ENCODE peak calls at places on chromosomes 7 and 10, in nine cellular contexts. K, N, B, U, A, D, P, T and I are unnamed samples.

GRCh38 chr7:36395171-36395894 is 5.7 kb downstream of the ANLN start:
- DNase-seq in K (no peak), N (no peak), B (no peak), U (no peak), A (no peak), D (no peak), P (no peak), T (no peak), I (no peak)

GRCh38 chr10:103580422-103580821 is 86.9 kb downstream of the NEURL1 start:
- DNase-seq in K (peak; percentile 25), N (no peak), B (no peak), U (peak; percentile 34), A (no peak), D (no peak), P (no peak), T (no peak), I (no peak)

GRCh38 chr7:101299511-101300464 is 21.8 kb downstream of the IFT22 start:
- DNase-seq in K (no peak), N (no peak), B (no peak), U (no peak), A (peak; percentile 69), D (no peak), P (no peak), T (no peak), I (no peak)

GRCh38 chr7:6613706-6614105 is 1.7 kb upstream of the ZNF853 start:
- DNase-seq in K (no peak), N (no peak), B (no peak), U (no peak), A (no peak), D (no peak), P (no peak), T (no peak), I (no peak)

GRCh38 chr10:38093816-38094157 is 350 bp upstream of the ZNF37A start:
- DNase-seq in K (no peak), N (no peak), B (no peak), U (no peak), A (no peak), D (no peak), P (no peak), T (peak; percentile 5), I (no peak)

GRCh38 chr10:60135020-60135419 is 228.7 kb upstream of the CCDC6 start:
- DNase-seq in K (peak; percentile 80), N (no peak), B (no peak), U (no peak), A (no peak), D (no peak), P (no peak), T (no peak), I (no peak)

GRCh38 chr10:67785098-67785497 is 52.9 kb downstream of the DNAJC12 start:
- DNase-seq in K (no peak), N (no peak), B (no peak), U (no peak), A (no peak), D (no peak), P (no peak), T (no peak), I (no peak)

GRCh38 chr7:116258734-116259133 is 48.4 kb downstream of the TES start:
- DNase-seq in K (peak; percentile 73), N (no peak), B (peak; percentile 34), U (peak; percentile 28), A (no peak), D (peak; percentile 80), P (peak; percentile 30), T (no peak), I (no peak)

GRCh38 chr7:127674361-127674760 is 22.4 kb downstream of the SND1 start:
- DNase-seq in K (no peak), N (no peak), B (no peak), U (no peak), A (no peak), D (no peak), P (no peak), T (no peak), I (no peak)

GRCh38 chr10:113454341-113455061 is 98.4 kb upstream of the HABP2 start:
- DNase-seq in K (peak; percentile 32), N (no peak), B (peak; percentile 53), U (peak; percentile 74), A (no peak), D (peak; percentile 35), P (peak; percentile 44), T (no peak), I (no peak)

GRCh38 chr10:30433286-30433778 is 652 bp upstream of the MAP3K8 start:
- DNase-seq in K (peak; percentile 75), N (no peak), B (peak; percentile 57), U (peak; percentile 79), A (peak; percentile 85), D (peak; percentile 64), P (peak; percentile 23), T (no peak), I (peak; percentile 89)

GRCh38 chr10:98589007-98589406 is 142.3 kb upstream of the HPS1 start:
- DNase-seq in K (no peak), N (no peak), B (no peak), U (no peak), A (no peak), D (no peak), P (no peak), T (peak; percentile 35), I (no peak)

GRCh38 chr10:118666350-118666749 is 70.9 kb upstream of the PRLHR start:
- DNase-seq in K (no peak), N (no peak), B (no peak), U (no peak), A (no peak), D (no peak), P (no peak), T (no peak), I (no peak)

GRCh38 chr10:129963076-129963830 is 821 bp downstream of the EBF3 start:
- DNase-seq in K (no peak), N (no peak), B (no peak), U (no peak), A (peak; percentile 69), D (no peak), P (peak; percentile 54), T (no peak), I (peak; percentile 81)

GRCh38 chr10:9305018-9305655 is 1250.6 kb downstream of the GATA3 start:
- DNase-seq in K (peak; percentile 14), N (no peak), B (no peak), U (no peak), A (no peak), D (peak; percentile 32), P (no peak), T (no peak), I (no peak)
- TF ChIP-seq CTCF in K (no peak), N (peak; percentile 61), B (peak; percentile 69), U (no peak), A (peak; percentile 77), D (peak; percentile 43), P (no peak), T (peak; percentile 19), I (peak; percentile 54)

GRCh38 chr10:100355069-100355468 is 8.0 kb downstream of the SCD start:
- DNase-seq in K (no peak), N (no peak), B (no peak), U (no peak), A (no peak), D (no peak), P (no peak), T (no peak), I (no peak)

GRCh38 chr10:100357073-100357858 is 10.2 kb downstream of the SCD start:
- DNase-seq in K (no peak), N (no peak), B (no peak), U (no peak), A (no peak), D (no peak), P (no peak), T (no peak), I (no peak)

GRCh38 chr10:100359030-100359432 is 12.0 kb downstream of the SCD start:
- DNase-seq in K (peak; percentile 71), N (no peak), B (no peak), U (peak; percentile 72), A (no peak), D (no peak), P (no peak), T (no peak), I (no peak)

GRCh38 chr10:100353770-100354485 is 6.9 kb downstream of the SCD start:
- DNase-seq in K (no peak), N (no peak), B (no peak), U (no peak), A (no peak), D (no peak), P (no peak), T (no peak), I (no peak)

GRCh38 chr10:100356067-100357017 is 9.3 kb downstream of the SCD start:
- DNase-seq in K (no peak), N (no peak), B (no peak), U (no peak), A (no peak), D (no peak), P (no peak), T (no peak), I (no peak)
- TF ChIP-seq CTCF in K (no peak), N (no peak), B (no peak), U (no peak), A (no peak), D (no peak), P (no peak), T (no peak), I (no peak)

GRCh38 chr10:94524711-94525110 is 20.9 kb upstream of the HELLS start:
- DNase-seq in K (no peak), N (no peak), B (no peak), U (no peak), A (no peak), D (no peak), P (no peak), T (no peak), I (no peak)

GRCh38 chr10:94521276-94522250 is 24.0 kb upstream of the HELLS start:
- DNase-seq in K (no peak), N (no peak), B (no peak), U (no peak), A (no peak), D (no peak), P (no peak), T (no peak), I (no peak)

DNA sequence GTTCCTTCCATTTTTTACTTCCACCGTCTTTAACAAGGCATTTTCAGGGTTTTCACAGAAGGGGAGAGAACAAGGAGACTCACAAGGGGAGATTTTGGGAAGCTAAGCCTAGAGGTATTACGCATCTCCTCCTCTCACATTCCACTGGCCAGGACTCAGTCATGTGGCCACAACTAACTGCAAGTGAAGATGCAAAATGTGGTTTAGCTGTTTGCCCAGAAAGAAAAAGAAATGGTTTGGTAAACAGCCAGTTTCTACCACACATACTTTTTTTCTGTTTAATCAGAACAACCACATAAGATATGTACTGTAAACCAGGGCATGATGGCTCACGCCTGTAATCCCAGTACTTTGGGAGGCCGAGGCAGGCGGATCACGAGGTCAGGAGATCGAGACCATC is 21.4 kb upstream of the HELLS start:
- DNase-seq in K (no peak), N (no peak), B (no peak), U (no peak), A (no peak), D (peak; percentile 89), P (no peak), T (no peak), I (no peak)
- TF ChIP-seq CTCF in K (no peak), N (no peak), B (no peak), U (no peak), A (no peak), D (no peak), P (no peak), T (no peak), I (no peak)

DNA sequence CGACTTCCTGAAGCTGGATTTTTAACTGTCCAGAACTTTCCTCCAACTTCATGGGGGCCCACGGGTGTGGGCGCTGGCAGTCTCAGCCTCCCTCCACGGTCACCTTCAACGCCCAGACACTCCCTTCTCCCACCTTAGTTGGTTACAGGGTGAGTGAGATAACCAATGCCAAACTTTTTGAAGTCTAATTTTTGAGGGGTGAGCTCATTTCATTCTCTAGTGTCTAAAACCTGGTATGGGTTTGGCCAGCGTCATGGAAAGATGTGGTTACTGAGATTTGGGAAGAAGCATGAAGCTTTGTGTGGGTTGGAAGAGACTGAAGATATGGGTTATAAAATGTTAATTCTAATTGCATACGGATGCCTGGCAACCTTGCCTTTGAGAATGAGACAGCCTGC is 3.3 kb downstream of the FZD1 start:
- DNase-seq in K (no peak), N (no peak), B (no peak), U (no peak), A (no peak), D (peak; percentile 80), P (no peak), T (no peak), I (no peak)
- TF ChIP-seq CTCF in K (no peak), N (no peak), B (no peak), U (no peak), A (no peak), D (no peak), P (no peak), T (no peak), I (no peak)